ENCODE peak calls at places on chromosome 9, in ten cellular contexts. H is testis; Y is activated CD8-positive, alpha-beta T cell treated with anti-CD3 and anti-CD28 coated beads for 36 hours; R is LNCaP clone FGC; D is foreskin keratinocyte; K is BJ; L is WTC11; B is MCF 10A; I is SK-N-SH; J is MM.1S. G is an unnamed sample.

GRCh38 chr9:976258-976804 is at the start of gene DMRT3:
- DNase-seq in R (no peak), H (no peak), K (no peak), J (peak; percentile 14), Y (no peak), I (peak; percentile 34), L (peak; percentile 79), B (no peak), D (no peak), G (peak; percentile 39)

GRCh38 chr9:21558627-21559401 is 76.7 kb upstream of the IFNE start:
- DNase-seq in J (no peak), K (no peak), I (no peak), Y (peak; percentile 27), L (peak; percentile 22), H (peak; percentile 26), R (no peak), B (peak; percentile 30), D (no peak), G (peak; percentile 19)

GRCh38 chr9:6715755-6716643 is 41.8 kb upstream of the KDM4C start:
- DNase-seq in I (peak; percentile 82), H (peak; percentile 84), R (no peak), J (no peak), B (no peak), D (no peak), K (no peak), Y (peak; percentile 86), L (peak; percentile 74), G (peak; percentile 87)

GRCh38 chr9:71985070-71985956 is 73.9 kb downstream of the C9orf85 start:
- DNase-seq in B (no peak), D (no peak), J (no peak), Y (no peak), H (no peak), L (no peak), I (no peak), K (no peak), R (peak; percentile 26), G (no peak)

GRCh38 chr9:12923472-12924009 is 148.7 kb downstream of the LURAP1L start:
- DNase-seq in Y (no peak), D (no peak), J (no peak), R (no peak), L (no peak), B (peak; percentile 67), I (no peak), H (no peak), K (peak; percentile 96), G (no peak)

GRCh38 chr9:110880123-110880522 is 158.1 kb downstream of the LPAR1 start:
- DNase-seq in R (no peak), K (peak; percentile 72), Y (no peak), L (no peak), J (no peak), D (no peak), B (no peak), H (no peak), I (no peak), G (no peak)

GRCh38 chr9:93111371-93112115 is 15.5 kb downstream of the CARD19 start:
- DNase-seq in J (no peak), Y (no peak), R (no peak), B (peak; percentile 94), L (no peak), I (no peak), K (no peak), D (no peak), H (no peak), G (no peak)

GRCh38 chr9:77843088-77843985 is 188.3 kb downstream of the GNAQ start:
- DNase-seq in D (no peak), K (no peak), H (no peak), R (no peak), Y (no peak), I (no peak), B (no peak), L (peak; percentile 20), J (no peak), G (no peak)

GRCh38 chr9:102986425-102986824 is 8.7 kb upstream of the CYLC2 start:
- DNase-seq in R (no peak), D (no peak), K (no peak), I (no peak), H (no peak), B (no peak), Y (no peak), J (no peak), L (no peak), G (no peak)

GRCh38 chr9:137064027-137064879 is 6.1 kb downstream of the SAPCD2 start:
- DNase-seq in B (peak; percentile 68), D (no peak), J (peak; percentile 34), Y (peak; percentile 68), I (peak; percentile 89), H (peak; percentile 67), L (peak; percentile 84), K (no peak), R (no peak), G (peak; percentile 74)

GRCh38 chr9:130143279-130143893 is 28.8 kb upstream of the NCS1 start:
- DNase-seq in B (peak; percentile 48), Y (no peak), L (no peak), J (no peak), H (no peak), R (no peak), D (no peak), I (no peak), K (no peak), G (no peak)

GRCh38 chr9:7237473-7238243 is 479.9 kb downstream of the KDM4C start:
- DNase-seq in I (no peak), K (no peak), Y (no peak), R (peak; percentile 63), D (no peak), H (no peak), J (no peak), L (no peak), B (peak; percentile 22), G (no peak)

GRCh38 chr9:123938401-123938800 is 8.5 kb upstream of the DENND1A start:
- DNase-seq in K (no peak), L (no peak), B (no peak), D (no peak), I (no peak), R (no peak), J (no peak), H (no peak), Y (no peak), G (no peak)
- TF ChIP-seq CTCF in K (no peak), L (no peak), B (no peak), D (no peak), I (no peak), R (no peak), J (no peak), H (no peak), Y (no peak), G (no peak)

DNA sequence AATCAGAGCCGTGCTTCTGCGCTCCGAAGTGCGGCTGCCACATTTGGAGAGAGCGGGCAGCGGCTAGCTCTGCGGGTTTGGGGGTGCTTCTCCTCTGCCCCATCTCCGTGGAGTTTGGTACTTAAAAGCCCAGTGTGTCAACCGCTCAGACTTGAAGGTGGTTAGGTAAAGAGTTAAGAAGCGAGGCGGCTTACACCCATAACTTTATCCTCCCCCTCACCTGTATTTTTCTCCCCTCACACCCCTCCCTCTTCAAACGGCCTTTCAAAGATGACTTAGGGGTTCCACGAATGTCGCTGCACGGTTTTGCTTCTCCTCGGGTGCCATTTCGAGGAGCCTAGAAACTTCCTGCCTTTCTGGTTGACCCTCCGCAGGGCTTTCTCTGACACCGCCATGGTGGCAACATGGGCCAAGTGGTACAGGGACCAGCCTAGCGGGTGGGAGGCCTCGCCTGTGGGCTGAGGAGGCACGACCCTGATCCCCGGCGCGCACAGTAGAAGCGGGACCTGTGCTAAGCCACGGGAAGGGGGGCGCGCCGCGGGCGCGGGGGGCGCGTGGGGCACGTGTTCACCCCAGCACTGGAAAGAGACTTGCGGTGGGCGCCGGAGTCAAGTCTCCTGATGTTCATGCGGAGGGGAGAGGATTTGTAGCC is 31.8 kb upstream of the NFIB start:
- DNase-seq in I (peak; percentile 13), H (no peak), L (no peak), K (no peak), R (no peak), D (no peak), B (no peak), J (no peak), Y (no peak), G (no peak)
- TF ChIP-seq CTCF in I (no peak), H (no peak), L (no peak), K (no peak), R (no peak), D (no peak), B (no peak), J (no peak), Y (no peak), G (no peak)

DNA sequence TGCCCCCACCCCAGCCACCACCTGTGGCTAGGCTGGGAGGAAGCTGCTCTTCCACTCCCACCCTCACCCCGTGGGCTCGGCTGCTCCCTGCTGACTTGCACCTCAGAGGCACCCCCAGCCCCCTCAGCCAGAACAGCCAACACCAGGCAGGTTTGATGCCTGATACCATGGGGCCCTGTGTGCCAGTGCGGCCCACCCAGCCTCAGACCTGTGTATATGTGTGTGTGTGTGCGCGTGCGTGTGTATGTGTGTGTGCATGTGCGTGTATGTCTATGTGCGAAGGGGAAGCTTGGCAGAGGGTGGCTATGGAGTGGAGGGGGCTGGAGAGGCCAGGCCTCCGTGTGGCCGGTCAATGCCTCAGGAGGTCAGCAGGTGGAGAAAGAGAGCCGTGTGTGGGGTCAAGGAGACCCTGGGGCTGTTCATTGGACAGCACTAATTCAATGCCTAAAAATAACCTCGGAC is 16.6 kb upstream of the DAB2IP start:
- DNase-seq in J (no peak), L (peak; percentile 70), K (no peak), H (peak; percentile 47), R (no peak), B (peak; percentile 16), Y (peak; percentile 24), D (no peak), I (peak; percentile 86), G (peak; percentile 66)
- TF ChIP-seq CTCF in J (peak; percentile 31), L (peak; percentile 37), K (peak; percentile 61), H (peak; percentile 22), R (peak; percentile 62), B (peak; percentile 25), Y (no peak), D (peak; percentile 44), I (peak; percentile 68), G (peak; percentile 31)

DNA sequence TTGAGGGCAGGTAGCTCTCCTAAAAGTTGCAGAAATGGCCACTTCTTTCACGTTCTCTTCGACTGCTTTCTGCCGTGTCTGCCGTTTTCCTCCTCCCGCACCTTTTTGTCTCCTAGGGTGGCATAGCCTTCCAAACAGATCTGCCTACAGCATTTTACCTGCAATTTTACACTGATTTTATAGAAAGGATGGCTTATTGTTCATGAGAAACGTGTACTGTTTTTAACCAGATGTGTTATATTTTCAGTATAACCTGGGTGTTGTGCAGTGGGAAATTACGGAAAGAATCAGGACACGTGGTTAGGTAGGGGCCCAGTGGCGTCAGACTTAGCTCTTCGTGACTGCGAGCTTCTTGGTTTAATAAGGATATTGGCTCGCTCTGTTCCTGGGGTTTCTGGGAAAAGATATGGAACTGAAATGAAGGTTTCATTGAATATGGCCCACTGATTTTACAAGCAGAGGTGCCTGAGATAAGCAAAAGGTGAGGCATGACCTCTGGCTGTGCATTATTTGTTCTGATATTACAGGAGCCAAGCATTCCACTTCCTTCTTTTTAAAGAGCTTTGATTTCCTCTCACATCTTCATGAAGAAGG is 43.7 kb upstream of the PRSS3 start:
- DNase-seq in D (no peak), J (no peak), Y (no peak), L (no peak), I (no peak), H (no peak), K (no peak), B (no peak), R (peak; percentile 32), G (no peak)
- TF ChIP-seq CTCF in D (no peak), J (no peak), Y (no peak), L (no peak), I (no peak), H (no peak), K (no peak), B (no peak), R (no peak), G (no peak)

G was measured in GM13976.